ENCODE peak calls at places on chromosome 15, in seven cellular contexts. E, R, I, C, H, K and M are unnamed samples.

GRCh38 chr15:95024388-95024787 is 793.0 kb downstream of the MCTP2 start:
- DNase-seq in E (no peak), R (no peak), I (no peak), C (no peak), H (no peak), K (no peak), M (no peak)

GRCh38 chr15:98431171-98431570 is 217.2 kb upstream of the IGF1R start:
- DNase-seq in E (no peak), R (no peak), I (no peak), C (no peak), H (no peak), K (no peak), M (no peak)

GRCh38 chr15:58495836-58496501 is 64.2 kb downstream of the LIPC start:
- DNase-seq in E (no peak), R (no peak), I (no peak), C (no peak), H (no peak), K (no peak), M (peak; percentile 66)

GRCh38 chr15:40847225-40847961 is 3.5 kb downstream of the SPINT1 start:
- DNase-seq in E (peak; percentile 68), R (peak; percentile 84), I (no peak), C (peak; percentile 21), H (peak; percentile 88), K (no peak), M (no peak)

GRCh38 chr15:48645558-48646330 is at the start of gene FBN1:
- DNase-seq in E (peak; percentile 28), R (peak; percentile 51), I (peak; percentile 90), C (peak; percentile 67), H (peak; percentile 81), K (peak; percentile 1), M (no peak)

GRCh38 chr15:31856581-31856980 is 173.7 kb upstream of the CHRNA7 start:
- DNase-seq in E (no peak), R (no peak), I (no peak), C (no peak), H (no peak), K (no peak), M (no peak)

GRCh38 chr15:71386448-71387236 is 271.4 kb downstream of the THSD4 start:
- DNase-seq in E (no peak), R (no peak), I (no peak), C (no peak), H (no peak), K (no peak), M (peak; percentile 23)

GRCh38 chr15:49831206-49831965 is 210.5 kb downstream of the DTWD1 start:
- DNase-seq in E (no peak), R (no peak), I (peak; percentile 74), C (peak; percentile 22), H (no peak), K (no peak), M (no peak)

GRCh38 chr15:80531388-80532184 is 127.4 kb downstream of the ARNT2 start:
- DNase-seq in E (no peak), R (no peak), I (no peak), C (no peak), H (no peak), K (no peak), M (no peak)

GRCh38 chr15:74278269-74278668 is 42.1 kb downstream of the CCDC33 start:
- DNase-seq in E (no peak), R (no peak), I (no peak), C (no peak), H (peak; percentile 50), K (no peak), M (no peak)

GRCh38 chr15:71575474-71576045 is 234.8 kb upstream of the NR2E3 start:
- DNase-seq in E (no peak), R (no peak), I (no peak), C (no peak), H (no peak), K (no peak), M (no peak)

GRCh38 chr15:97786741-97787140 is 173.8 kb upstream of the ARRDC4 start:
- DNase-seq in E (no peak), R (no peak), I (no peak), C (no peak), H (no peak), K (no peak), M (no peak)

GRCh38 chr15:50143255-50143860 is 24.3 kb upstream of the ATP8B4 start:
- DNase-seq in E (no peak), R (no peak), I (no peak), C (no peak), H (no peak), K (no peak), M (no peak)

GRCh38 chr15:71683401-71684274 is 126.7 kb upstream of the NR2E3 start:
- DNase-seq in E (no peak), R (no peak), I (no peak), C (no peak), H (no peak), K (no peak), M (no peak)

GRCh38 chr15:44591326-44591725 is 54.4 kb downstream of the EIF3J start:
- DNase-seq in E (no peak), R (no peak), I (no peak), C (no peak), H (no peak), K (no peak), M (no peak)

GRCh38 chr15:70354260-70354894 is 256.7 kb upstream of the TLE3 start:
- DNase-seq in E (no peak), R (no peak), I (no peak), C (no peak), H (no peak), K (no peak), M (no peak)

GRCh38 chr15:49832421-49832980 is 211.7 kb downstream of the DTWD1 start:
- DNase-seq in E (peak; percentile 66), R (no peak), I (no peak), C (no peak), H (no peak), K (no peak), M (peak; percentile 6)

GRCh38 chr15:72206677-72207000 is 9.1 kb upstream of the GRAMD2A start:
- DNase-seq in E (no peak), R (no peak), I (no peak), C (no peak), H (no peak), K (no peak), M (no peak)

GRCh38 chr15:75599396-75599795 is 20.3 kb upstream of the PTPN9 start:
- DNase-seq in E (no peak), R (no peak), I (no peak), C (no peak), H (no peak), K (no peak), M (no peak)

GRCh38 chr15:60928210-60928609 is 300.9 kb downstream of the RORA start:
- DNase-seq in E (no peak), R (no peak), I (no peak), C (no peak), H (no peak), K (no peak), M (no peak)

GRCh38 chr15:90667063-90667754 is 49.9 kb upstream of the BLM start:
- DNase-seq in E (no peak), R (no peak), I (no peak), C (no peak), H (no peak), K (no peak), M (no peak)

GRCh38 chr15:33021806-33022389 is 172.6 kb downstream of the FMN1 start:
- DNase-seq in E (no peak), R (no peak), I (no peak), C (no peak), H (no peak), K (no peak), M (peak; percentile 5)

GRCh38 chr15:73239564-73240208 is 129.1 kb downstream of the HCN4 start:
- DNase-seq in E (no peak), R (no peak), I (no peak), C (no peak), H (no peak), K (no peak), M (no peak)

GRCh38 chr15:97525809-97526208 is 434.7 kb upstream of the ARRDC4 start:
- DNase-seq in E (no peak), R (no peak), I (no peak), C (no peak), H (no peak), K (no peak), M (no peak)

GRCh38 chr15:82970078-82970686 is 15.8 kb upstream of the RAMAC start:
- DNase-seq in E (no peak), R (no peak), I (no peak), C (no peak), H (no peak), K (no peak), M (no peak)
- H3K4me1 ChIP-seq in E (peaks cover 33% of the 10 kb centered on the region), R (peaks cover 24% of the 10 kb centered on the region), I (no peaks in the 10 kb centered on the region), C (peaks cover 19% of the 10 kb centered on the region), H (no peaks in the 10 kb centered on the region), K (no peaks in the 10 kb centered on the region), M (no peaks in the 10 kb centered on the region)

GRCh38 chr15:42226648-42227047 is 18.5 kb upstream of the VPS39 start:
- DNase-seq in E (no peak), R (no peak), I (no peak), C (no peak), H (no peak), K (no peak), M (no peak)
- H3K36me3 ChIP-seq in E (peaks cover 39% of the 10 kb centered on the region), R (peaks cover 43% of the 10 kb centered on the region), I (peaks cover 34% of the 10 kb centered on the region), C (peaks cover 99% of the 10 kb centered on the region), H (no peaks in the 10 kb centered on the region), K (peaks cover 8% of the 10 kb centered on the region), M (peaks cover 69% of the 10 kb centered on the region)

GRCh38 chr15:66838671-66839239 is 136.7 kb downstream of the SMAD6 start:
- DNase-seq in E (no peak), R (no peak), I (no peak), C (no peak), H (no peak), K (no peak), M (no peak)
- H3K4me1 ChIP-seq in E (peaks cover 5% of the 10 kb centered on the region), R (no peaks in the 10 kb centered on the region), I (peaks cover 13% of the 10 kb centered on the region), C (peaks cover 54% of the 10 kb centered on the region), H (peaks cover 12% of the 10 kb centered on the region), K (peaks cover 17% of the 10 kb centered on the region), M (no peaks in the 10 kb centered on the region)

GRCh38 chr15:63071288-63071909 is 28.9 kb downstream of the TPM1 start:
- DNase-seq in E (no peak), R (no peak), I (no peak), C (no peak), H (no peak), K (no peak), M (no peak)
- H3K36me3 ChIP-seq in E (peaks cover 32% of the 10 kb centered on the region), R (no peaks in the 10 kb centered on the region), I (peaks cover 47% of the 10 kb centered on the region), C (peaks cover 58% of the 10 kb centered on the region), H (no peaks in the 10 kb centered on the region), K (no peaks in the 10 kb centered on the region), M (no peaks in the 10 kb centered on the region)

GRCh38 chr15:43515731-43516130 is 1.7 kb upstream of the MAP1A start:
- DNase-seq in E (no peak), R (no peak), I (no peak), C (no peak), H (no peak), K (no peak), M (no peak)
- H3K4me1 ChIP-seq in E (peaks cover 4% of the 10 kb centered on the region), R (peaks cover 4% of the 10 kb centered on the region), I (peaks cover 31% of the 10 kb centered on the region), C (peaks cover 68% of the 10 kb centered on the region), H (peaks cover 3% of the 10 kb centered on the region), K (peaks cover 14% of the 10 kb centered on the region), M (peaks cover 15% of the 10 kb centered on the region)

GRCh38 chr15:93327364-93327763 is 238.4 kb upstream of the RGMA start:
- DNase-seq in E (no peak), R (no peak), I (no peak), C (no peak), H (no peak), K (no peak), M (no peak)
- H3K36me3 ChIP-seq in E (no peaks in the 10 kb centered on the region), R (no peaks in the 10 kb centered on the region), I (no peaks in the 10 kb centered on the region), C (no peaks in the 10 kb centered on the region), H (no peaks in the 10 kb centered on the region), K (no peaks in the 10 kb centered on the region), M (no peaks in the 10 kb centered on the region)